ENCODE peak calls at places on chromosome 1, in eight cellular contexts. One of them, this sample, is unnamed.
A peak's percentile ranks its signal among the peaks of the same experiment; 100 is the strongest.

GRCh38 chr1:153985341-153985912 is 712 bp downstream of the RAB13 start:
- DNase-seq in body of pancreas: no peak
- DNase-seq in PC-9: peak; percentile 8
- DNase-seq in neuronal stem cell: no peak
- DNase-seq in SK-N-SH: no peak
- DNase-seq in CD8-positive, alpha-beta T cell: peak; percentile 40
- DNase-seq in endothelial cell of umbilical vein: peak; percentile 68
- DNase-seq in A549: no peak
- DNase-seq in this sample: no peak

GRCh38 chr1:30816211-30817082 is 58.9 kb upstream of the LAPTM5 start:
- DNase-seq in body of pancreas: peak; percentile 29
- DNase-seq in PC-9: peak; percentile 69
- DNase-seq in neuronal stem cell: peak; percentile 95
- DNase-seq in SK-N-SH: peak; percentile 84
- DNase-seq in CD8-positive, alpha-beta T cell: no peak
- DNase-seq in endothelial cell of umbilical vein: no peak
- DNase-seq in A549: no peak
- DNase-seq in this sample: no peak

GRCh38 chr1:201001962-201002361 is 21.6 kb downstream of the KIF21B start:
- DNase-seq in body of pancreas: peak; percentile 78
- DNase-seq in PC-9: no peak
- DNase-seq in neuronal stem cell: no peak
- DNase-seq in SK-N-SH: no peak
- DNase-seq in CD8-positive, alpha-beta T cell: no peak
- DNase-seq in endothelial cell of umbilical vein: no peak
- DNase-seq in A549: no peak
- DNase-seq in this sample: no peak

GRCh38 chr1:178196631-178197030 is 102.7 kb downstream of the RASAL2 start:
- DNase-seq in body of pancreas: no peak
- DNase-seq in PC-9: no peak
- DNase-seq in neuronal stem cell: no peak
- DNase-seq in SK-N-SH: no peak
- DNase-seq in CD8-positive, alpha-beta T cell: no peak
- DNase-seq in endothelial cell of umbilical vein: no peak
- DNase-seq in A549: no peak
- DNase-seq in this sample: no peak

GRCh38 chr1:30692201-30692947 is 31.0 kb downstream of the MATN1 start:
- DNase-seq in body of pancreas: peak; percentile 2
- DNase-seq in PC-9: no peak
- DNase-seq in neuronal stem cell: no peak
- DNase-seq in SK-N-SH: no peak
- DNase-seq in CD8-positive, alpha-beta T cell: no peak
- DNase-seq in endothelial cell of umbilical vein: no peak
- DNase-seq in A549: no peak
- DNase-seq in this sample: no peak

GRCh38 chr1:162916407-162916806 is 55.4 kb upstream of the CCDC190 start:
- DNase-seq in body of pancreas: no peak
- DNase-seq in PC-9: no peak
- DNase-seq in neuronal stem cell: no peak
- DNase-seq in SK-N-SH: no peak
- DNase-seq in CD8-positive, alpha-beta T cell: no peak
- DNase-seq in endothelial cell of umbilical vein: peak; percentile 47
- DNase-seq in A549: no peak
- DNase-seq in this sample: no peak

GRCh38 chr1:197921235-197922069 is 4.3 kb downstream of the LHX9 start:
- DNase-seq in body of pancreas: no peak
- DNase-seq in PC-9: no peak
- DNase-seq in neuronal stem cell: peak; percentile 17
- DNase-seq in SK-N-SH: no peak
- DNase-seq in CD8-positive, alpha-beta T cell: no peak
- DNase-seq in endothelial cell of umbilical vein: no peak
- DNase-seq in A549: no peak
- DNase-seq in this sample: peak; percentile 53

GRCh38 chr1:161008857-161009554 is 11.9 kb downstream of the F11R start:
- DNase-seq in body of pancreas: no peak
- DNase-seq in PC-9: no peak
- DNase-seq in neuronal stem cell: no peak
- DNase-seq in SK-N-SH: no peak
- DNase-seq in CD8-positive, alpha-beta T cell: no peak
- DNase-seq in endothelial cell of umbilical vein: no peak
- DNase-seq in A549: no peak
- DNase-seq in this sample: no peak

GRCh38 chr1:186286615-186287317 is 88.3 kb downstream of the TPR start:
- DNase-seq in body of pancreas: no peak
- DNase-seq in PC-9: no peak
- DNase-seq in neuronal stem cell: no peak
- DNase-seq in SK-N-SH: no peak
- DNase-seq in CD8-positive, alpha-beta T cell: no peak
- DNase-seq in endothelial cell of umbilical vein: peak; percentile 73
- DNase-seq in A549: no peak
- DNase-seq in this sample: no peak

DNA sequence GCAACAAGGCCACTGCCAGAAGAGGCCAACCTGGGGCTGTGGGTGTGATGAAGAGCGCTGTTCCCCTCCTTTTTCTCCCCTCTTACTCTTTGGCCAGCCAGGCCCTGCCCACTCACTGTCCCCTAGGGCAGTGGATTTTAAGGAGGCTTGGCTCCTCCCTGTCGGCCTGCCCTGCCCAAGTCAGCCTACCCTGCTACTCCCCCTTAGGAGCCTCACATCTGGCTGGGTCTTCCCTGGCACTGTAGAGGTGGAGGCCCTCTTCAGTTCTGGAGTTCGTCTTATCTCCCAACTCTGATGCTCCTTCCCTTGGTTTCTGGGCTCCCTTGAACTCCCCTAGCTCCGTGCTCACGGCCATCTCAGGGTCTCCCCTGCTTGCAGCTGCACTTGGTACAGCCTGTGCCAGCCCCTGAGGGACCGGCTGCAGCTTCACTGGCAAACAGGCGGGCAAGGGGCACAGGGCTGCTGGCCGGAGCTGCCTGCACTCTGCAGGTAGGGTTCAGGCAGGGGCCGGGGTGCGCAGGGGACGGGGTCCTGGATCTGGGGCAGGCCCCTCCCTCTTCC is 4.0 kb downstream of the AMPD2 start:
- DNase-seq in body of pancreas: no peak
- DNase-seq in PC-9: no peak
- DNase-seq in neuronal stem cell: no peak
- DNase-seq in SK-N-SH: peak; percentile 73
- DNase-seq in CD8-positive, alpha-beta T cell: no peak
- DNase-seq in endothelial cell of umbilical vein: no peak
- DNase-seq in A549: no peak
- DNase-seq in this sample: no peak
- H3K4me3 ChIP-seq in body of pancreas: no peak overlapping the region
- H3K4me3 ChIP-seq in PC-9: no peak overlapping the region
- H3K4me3 ChIP-seq in neuronal stem cell: no peak overlapping the region
- H3K4me3 ChIP-seq in SK-N-SH: no peak overlapping the region
- H3K4me3 ChIP-seq in CD8-positive, alpha-beta T cell: peak overlapping the region; percentile 12
- H3K4me3 ChIP-seq in endothelial cell of umbilical vein: no peak overlapping the region
- H3K4me3 ChIP-seq in A549: no peak overlapping the region
- H3K4me3 ChIP-seq in this sample: no peak overlapping the region

GRCh38 chr1:32351859-32352745 is 10.2 kb downstream of the FAM229A start:
- DNase-seq in body of pancreas: no peak
- DNase-seq in PC-9: no peak
- DNase-seq in neuronal stem cell: no peak
- DNase-seq in SK-N-SH: peak; percentile 70
- DNase-seq in CD8-positive, alpha-beta T cell: no peak
- DNase-seq in endothelial cell of umbilical vein: peak; percentile 62
- DNase-seq in A549: peak; percentile 28
- DNase-seq in this sample: no peak
- H3K27ac ChIP-seq in body of pancreas: peak overlapping the region; percentile 90
- H3K27ac ChIP-seq in PC-9: peak overlapping the region; percentile 27
- H3K27ac ChIP-seq in neuronal stem cell: peak overlapping the region; percentile 37
- H3K27ac ChIP-seq in SK-N-SH: peak overlapping the region; percentile 78
- H3K27ac ChIP-seq in CD8-positive, alpha-beta T cell: peak overlapping the region; percentile 60
- H3K27ac ChIP-seq in endothelial cell of umbilical vein: peak overlapping the region; percentile 77
- H3K27ac ChIP-seq in A549: peak overlapping the region; percentile 98
- H3K27ac ChIP-seq in this sample: peak overlapping the region; percentile 77

GRCh38 chr1:10765734-10766478 is 30.5 kb downstream of the CASZ1 start:
- DNase-seq in body of pancreas: peak; percentile 66
- DNase-seq in PC-9: no peak
- DNase-seq in neuronal stem cell: no peak
- DNase-seq in SK-N-SH: no peak
- DNase-seq in CD8-positive, alpha-beta T cell: no peak
- DNase-seq in endothelial cell of umbilical vein: no peak
- DNase-seq in A549: no peak
- DNase-seq in this sample: peak; percentile 83

GRCh38 chr1:10764296-10764798 is 32.1 kb downstream of the CASZ1 start:
- DNase-seq in body of pancreas: no peak
- DNase-seq in PC-9: no peak
- DNase-seq in neuronal stem cell: no peak
- DNase-seq in SK-N-SH: no peak
- DNase-seq in CD8-positive, alpha-beta T cell: no peak
- DNase-seq in endothelial cell of umbilical vein: no peak
- DNase-seq in A549: no peak
- DNase-seq in this sample: peak; percentile 88

GRCh38 chr1:10768552-10768951 is 27.9 kb downstream of the CASZ1 start:
- DNase-seq in body of pancreas: no peak
- DNase-seq in PC-9: no peak
- DNase-seq in neuronal stem cell: no peak
- DNase-seq in SK-N-SH: no peak
- DNase-seq in CD8-positive, alpha-beta T cell: no peak
- DNase-seq in endothelial cell of umbilical vein: no peak
- DNase-seq in A549: no peak
- DNase-seq in this sample: no peak

GRCh38 chr1:10765304-10765703 is 31.1 kb downstream of the CASZ1 start:
- DNase-seq in body of pancreas: no peak
- DNase-seq in PC-9: no peak
- DNase-seq in neuronal stem cell: no peak
- DNase-seq in SK-N-SH: no peak
- DNase-seq in CD8-positive, alpha-beta T cell: no peak
- DNase-seq in endothelial cell of umbilical vein: no peak
- DNase-seq in A549: no peak
- DNase-seq in this sample: no peak

DNA sequence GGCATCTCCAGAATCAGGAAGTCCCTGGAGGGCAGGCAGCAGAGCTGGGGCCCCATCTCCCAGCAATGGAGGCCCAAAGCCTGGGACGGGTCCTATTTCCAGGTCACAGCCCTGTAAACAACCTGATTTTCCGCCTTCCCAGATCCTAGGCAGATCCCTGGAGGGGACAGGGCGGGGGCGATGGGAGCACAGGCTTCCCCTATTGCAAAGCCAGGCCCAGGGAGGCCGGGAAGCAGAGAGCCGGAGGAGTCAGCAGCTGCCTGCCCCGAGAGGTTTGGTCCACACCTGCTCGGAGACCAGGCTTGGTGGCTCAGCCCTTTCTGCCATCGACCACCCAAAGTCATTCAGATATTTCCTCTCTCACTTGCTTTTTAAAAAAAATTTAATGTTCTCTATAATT is 29.2 kb downstream of the CASZ1 start:
- DNase-seq in body of pancreas: no peak
- DNase-seq in PC-9: no peak
- DNase-seq in neuronal stem cell: no peak
- DNase-seq in SK-N-SH: no peak
- DNase-seq in CD8-positive, alpha-beta T cell: no peak
- DNase-seq in endothelial cell of umbilical vein: no peak
- DNase-seq in A549: no peak
- DNase-seq in this sample: no peak
- H3K4me1 ChIP-seq in body of pancreas: peaks cover 13% of the 10 kb centered on the region
- H3K4me1 ChIP-seq in PC-9: peaks cover 11% of the 10 kb centered on the region
- H3K4me1 ChIP-seq in neuronal stem cell: peaks cover 16% of the 10 kb centered on the region
- H3K4me1 ChIP-seq in SK-N-SH: no peaks in the 10 kb centered on the region
- H3K4me1 ChIP-seq in CD8-positive, alpha-beta T cell: no peaks in the 10 kb centered on the region
- H3K4me1 ChIP-seq in endothelial cell of umbilical vein: no peaks in the 10 kb centered on the region
- H3K4me1 ChIP-seq in A549: no peaks in the 10 kb centered on the region
- H3K4me1 ChIP-seq in this sample: peaks cover 4% of the 10 kb centered on the region

GRCh38 chr1:89761901-89762300 is 58.9 kb upstream of the LRRC8D start:
- DNase-seq in body of pancreas: no peak
- DNase-seq in PC-9: no peak
- DNase-seq in neuronal stem cell: no peak
- DNase-seq in SK-N-SH: no peak
- DNase-seq in CD8-positive, alpha-beta T cell: no peak
- DNase-seq in endothelial cell of umbilical vein: peak; percentile 67
- DNase-seq in A549: no peak
- DNase-seq in this sample: no peak
- H3K4me3 ChIP-seq in body of pancreas: no peak overlapping the region
- H3K4me3 ChIP-seq in PC-9: no peak overlapping the region
- H3K4me3 ChIP-seq in neuronal stem cell: no peak overlapping the region
- H3K4me3 ChIP-seq in SK-N-SH: no peak overlapping the region
- H3K4me3 ChIP-seq in CD8-positive, alpha-beta T cell: no peak overlapping the region
- H3K4me3 ChIP-seq in endothelial cell of umbilical vein: no peak overlapping the region
- H3K4me3 ChIP-seq in A549: no peak overlapping the region
- H3K4me3 ChIP-seq in this sample: no peak overlapping the region

GRCh38 chr1:109277434-109278204 is 5.3 kb downstream of the PSRC1 start:
- DNase-seq in body of pancreas: peak; percentile 89
- DNase-seq in PC-9: peak; percentile 76
- DNase-seq in neuronal stem cell: peak; percentile 64
- DNase-seq in SK-N-SH: peak; percentile 88
- DNase-seq in CD8-positive, alpha-beta T cell: peak; percentile 48
- DNase-seq in endothelial cell of umbilical vein: peak; percentile 69
- DNase-seq in A549: peak; percentile 64
- DNase-seq in this sample: peak; percentile 91
- H3K27ac ChIP-seq in body of pancreas: no peak overlapping the region
- H3K27ac ChIP-seq in PC-9: peak overlapping the region; percentile 78
- H3K27ac ChIP-seq in neuronal stem cell: peak overlapping the region; percentile 28
- H3K27ac ChIP-seq in SK-N-SH: peak overlapping the region; percentile 44
- H3K27ac ChIP-seq in CD8-positive, alpha-beta T cell: no peak overlapping the region
- H3K27ac ChIP-seq in endothelial cell of umbilical vein: no peak overlapping the region
- H3K27ac ChIP-seq in A549: peak overlapping the region; percentile 99
- H3K27ac ChIP-seq in this sample: peak overlapping the region; percentile 17

DNA sequence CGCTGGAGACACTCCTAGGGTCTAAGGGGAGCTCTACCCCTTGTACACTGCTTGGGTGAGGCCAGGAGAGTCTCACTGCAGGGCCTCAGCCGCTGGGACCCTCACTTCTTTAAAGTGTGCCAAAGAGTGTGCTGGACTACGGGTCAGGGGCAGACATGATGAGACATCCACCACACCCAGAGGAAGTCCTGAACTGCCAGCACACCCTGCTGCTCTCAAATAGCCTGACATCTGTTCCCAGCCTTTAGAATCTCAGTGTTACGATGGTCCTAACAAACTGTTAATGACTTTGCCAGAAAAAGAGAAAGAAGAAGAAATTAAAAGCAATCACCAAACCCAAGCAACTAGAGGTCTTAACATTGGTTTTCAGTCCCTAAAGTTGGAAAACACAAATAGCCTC is 49.0 kb downstream of the MRPL37 start:
- DNase-seq in body of pancreas: no peak
- DNase-seq in PC-9: no peak
- DNase-seq in neuronal stem cell: no peak
- DNase-seq in SK-N-SH: no peak
- DNase-seq in CD8-positive, alpha-beta T cell: no peak
- DNase-seq in endothelial cell of umbilical vein: no peak
- DNase-seq in A549: no peak
- DNase-seq in this sample: no peak
- H3K4me1 ChIP-seq in body of pancreas: no peaks in the 10 kb centered on the region
- H3K4me1 ChIP-seq in PC-9: peaks cover 28% of the 10 kb centered on the region
- H3K4me1 ChIP-seq in neuronal stem cell: peaks cover 4% of the 10 kb centered on the region
- H3K4me1 ChIP-seq in SK-N-SH: peaks cover 41% of the 10 kb centered on the region
- H3K4me1 ChIP-seq in CD8-positive, alpha-beta T cell: no peaks in the 10 kb centered on the region
- H3K4me1 ChIP-seq in endothelial cell of umbilical vein: peaks cover 14% of the 10 kb centered on the region
- H3K4me1 ChIP-seq in A549: peaks cover 7% of the 10 kb centered on the region
- H3K4me1 ChIP-seq in this sample: no peaks in the 10 kb centered on the region